ENCODE peak calls at places on chromosomes 12 and 14, in seven cellular contexts. One of them, this sample, is unnamed.

GRCh38 chr12:95591731-95592130 is 40.5 kb upstream of the USP44 start:
- DNase-seq in transverse colon: no peak
- DNase-seq in foreskin keratinocyte: no peak
- DNase-seq in fibroblast of lung: no peak
- DNase-seq in brain microvascular endothelial cell: peak; percentile 70
- DNase-seq in dorsolateral prefrontal cortex: no peak
- DNase-seq in heart left ventricle: no peak
- DNase-seq in this sample: no peak

GRCh38 chr12:20361416-20361815 is 6.9 kb upstream of the PDE3A start:
- DNase-seq in dorsolateral prefrontal cortex: no peak
- DNase-seq in fibroblast of lung: no peak
- DNase-seq in brain microvascular endothelial cell: no peak
- DNase-seq in heart left ventricle: no peak
- DNase-seq in transverse colon: no peak
- DNase-seq in foreskin keratinocyte: no peak
- DNase-seq in this sample: no peak

GRCh38 chr14:95045836-95046430 is 111.4 kb downstream of the DICER1 start:
- DNase-seq in fibroblast of lung: no peak
- DNase-seq in foreskin keratinocyte: no peak
- DNase-seq in transverse colon: no peak
- DNase-seq in heart left ventricle: no peak
- DNase-seq in dorsolateral prefrontal cortex: no peak
- DNase-seq in brain microvascular endothelial cell: no peak
- DNase-seq in this sample: no peak

GRCh38 chr14:74981833-74982232 is 20.9 kb upstream of the EIF2B2 start:
- DNase-seq in fibroblast of lung: no peak
- DNase-seq in heart left ventricle: no peak
- DNase-seq in brain microvascular endothelial cell: no peak
- DNase-seq in dorsolateral prefrontal cortex: no peak
- DNase-seq in foreskin keratinocyte: no peak
- DNase-seq in transverse colon: no peak
- DNase-seq in this sample: no peak

GRCh38 chr12:40055227-40055579 is 50.7 kb downstream of the SLC2A13 start:
- DNase-seq in dorsolateral prefrontal cortex: no peak
- DNase-seq in brain microvascular endothelial cell: peak; percentile 1
- DNase-seq in transverse colon: no peak
- DNase-seq in foreskin keratinocyte: no peak
- DNase-seq in heart left ventricle: no peak
- DNase-seq in fibroblast of lung: no peak
- DNase-seq in this sample: no peak

GRCh38 chr14:21049263-21049662 is 7.1 kb downstream of the RNASE7 start:
- DNase-seq in fibroblast of lung: peak; percentile 10
- DNase-seq in heart left ventricle: no peak
- DNase-seq in brain microvascular endothelial cell: peak; percentile 44
- DNase-seq in dorsolateral prefrontal cortex: no peak
- DNase-seq in transverse colon: no peak
- DNase-seq in foreskin keratinocyte: no peak
- DNase-seq in this sample: no peak

GRCh38 chr12:58764100-58764953 is 156.0 kb downstream of the LRIG3 start:
- DNase-seq in heart left ventricle: no peak
- DNase-seq in dorsolateral prefrontal cortex: no peak
- DNase-seq in foreskin keratinocyte: no peak
- DNase-seq in brain microvascular endothelial cell: no peak
- DNase-seq in transverse colon: no peak
- DNase-seq in fibroblast of lung: no peak
- DNase-seq in this sample: no peak

GRCh38 chr14:32625211-32625610 is 296.1 kb downstream of the AKAP6 start:
- DNase-seq in fibroblast of lung: no peak
- DNase-seq in dorsolateral prefrontal cortex: no peak
- DNase-seq in transverse colon: no peak
- DNase-seq in heart left ventricle: no peak
- DNase-seq in foreskin keratinocyte: no peak
- DNase-seq in brain microvascular endothelial cell: no peak
- DNase-seq in this sample: no peak

GRCh38 chr14:101955695-101956161 is 8.6 kb upstream of the DYNC1H1 start:
- DNase-seq in transverse colon: no peak
- DNase-seq in heart left ventricle: no peak
- DNase-seq in fibroblast of lung: no peak
- DNase-seq in foreskin keratinocyte: no peak
- DNase-seq in dorsolateral prefrontal cortex: no peak
- DNase-seq in brain microvascular endothelial cell: no peak
- DNase-seq in this sample: no peak

GRCh38 chr14:76599556-76599955 is 161.7 kb upstream of the VASH1 start:
- DNase-seq in fibroblast of lung: no peak
- DNase-seq in foreskin keratinocyte: no peak
- DNase-seq in transverse colon: no peak
- DNase-seq in heart left ventricle: no peak
- DNase-seq in brain microvascular endothelial cell: no peak
- DNase-seq in dorsolateral prefrontal cortex: no peak
- DNase-seq in this sample: no peak

GRCh38 chr14:51607677-51608076 is 44.0 kb upstream of the FRMD6 start:
- DNase-seq in transverse colon: no peak
- DNase-seq in foreskin keratinocyte: no peak
- DNase-seq in heart left ventricle: no peak
- DNase-seq in brain microvascular endothelial cell: peak; percentile 63
- DNase-seq in fibroblast of lung: peak; percentile 66
- DNase-seq in dorsolateral prefrontal cortex: no peak
- DNase-seq in this sample: no peak

GRCh38 chr14:95287176-95287754 is 32.4 kb downstream of the CLMN start:
- DNase-seq in transverse colon: no peak
- DNase-seq in heart left ventricle: no peak
- DNase-seq in fibroblast of lung: no peak
- DNase-seq in brain microvascular endothelial cell: no peak
- DNase-seq in dorsolateral prefrontal cortex: no peak
- DNase-seq in foreskin keratinocyte: peak; percentile 19
- DNase-seq in this sample: no peak

GRCh38 chr14:24921903-24922302 is 128.0 kb downstream of the STXBP6 start:
- DNase-seq in brain microvascular endothelial cell: peak; percentile 7
- DNase-seq in foreskin keratinocyte: no peak
- DNase-seq in transverse colon: no peak
- DNase-seq in heart left ventricle: no peak
- DNase-seq in fibroblast of lung: peak; percentile 31
- DNase-seq in dorsolateral prefrontal cortex: no peak
- DNase-seq in this sample: no peak

GRCh38 chr12:117344716-117345115 is 16.7 kb downstream of the NOS1 start:
- DNase-seq in dorsolateral prefrontal cortex: no peak
- DNase-seq in foreskin keratinocyte: peak; percentile 95
- DNase-seq in brain microvascular endothelial cell: no peak
- DNase-seq in fibroblast of lung: no peak
- DNase-seq in transverse colon: no peak
- DNase-seq in heart left ventricle: no peak
- DNase-seq in this sample: peak; percentile 73

GRCh38 chr14:90760591-90761316 is 55.5 kb downstream of the TTC7B start:
- DNase-seq in dorsolateral prefrontal cortex: no peak
- DNase-seq in brain microvascular endothelial cell: peak; percentile 12
- DNase-seq in transverse colon: no peak
- DNase-seq in foreskin keratinocyte: peak; percentile 2
- DNase-seq in fibroblast of lung: peak; percentile 50
- DNase-seq in heart left ventricle: no peak
- DNase-seq in this sample: no peak

GRCh38 chr12:50297996-50298395 is 14.7 kb upstream of the LIMA1 start:
- DNase-seq in fibroblast of lung: no peak
- DNase-seq in dorsolateral prefrontal cortex: no peak
- DNase-seq in brain microvascular endothelial cell: no peak
- DNase-seq in foreskin keratinocyte: no peak
- DNase-seq in heart left ventricle: no peak
- DNase-seq in transverse colon: no peak
- DNase-seq in this sample: no peak

GRCh38 chr14:81970307-81970706 is 436.7 kb upstream of the SEL1L start:
- DNase-seq in foreskin keratinocyte: no peak
- DNase-seq in dorsolateral prefrontal cortex: no peak
- DNase-seq in fibroblast of lung: no peak
- DNase-seq in brain microvascular endothelial cell: no peak
- DNase-seq in heart left ventricle: no peak
- DNase-seq in transverse colon: no peak
- DNase-seq in this sample: no peak

GRCh38 chr14:64238049-64238448 is 56.1 kb downstream of the ESR2 start:
- DNase-seq in brain microvascular endothelial cell: no peak
- DNase-seq in foreskin keratinocyte: no peak
- DNase-seq in dorsolateral prefrontal cortex: no peak
- DNase-seq in transverse colon: no peak
- DNase-seq in fibroblast of lung: no peak
- DNase-seq in heart left ventricle: no peak
- DNase-seq in this sample: no peak
- TF ChIP-seq CTCF in brain microvascular endothelial cell: no peak
- TF ChIP-seq CTCF in foreskin keratinocyte: no peak
- TF ChIP-seq CTCF in dorsolateral prefrontal cortex: no peak
- TF ChIP-seq CTCF in transverse colon: no peak
- TF ChIP-seq CTCF in fibroblast of lung: no peak
- TF ChIP-seq CTCF in heart left ventricle: no peak
- TF ChIP-seq CTCF in this sample: no peak

GRCh38 chr12:101648195-101648594 is 49.2 kb upstream of the CHPT1 start:
- DNase-seq in brain microvascular endothelial cell: no peak
- DNase-seq in dorsolateral prefrontal cortex: no peak
- DNase-seq in fibroblast of lung: no peak
- DNase-seq in heart left ventricle: no peak
- DNase-seq in transverse colon: no peak
- DNase-seq in foreskin keratinocyte: no peak
- DNase-seq in this sample: no peak

GRCh38 chr12:101647711-101648110 is 49.7 kb upstream of the CHPT1 start:
- DNase-seq in foreskin keratinocyte: no peak
- DNase-seq in fibroblast of lung: no peak
- DNase-seq in brain microvascular endothelial cell: no peak
- DNase-seq in transverse colon: no peak
- DNase-seq in heart left ventricle: no peak
- DNase-seq in dorsolateral prefrontal cortex: no peak
- DNase-seq in this sample: no peak

GRCh38 chr12:101637936-101638335 is 43.2 kb downstream of the MYBPC1 start:
- DNase-seq in dorsolateral prefrontal cortex: no peak
- DNase-seq in heart left ventricle: no peak
- DNase-seq in foreskin keratinocyte: no peak
- DNase-seq in fibroblast of lung: no peak
- DNase-seq in transverse colon: no peak
- DNase-seq in brain microvascular endothelial cell: no peak
- DNase-seq in this sample: no peak

DNA sequence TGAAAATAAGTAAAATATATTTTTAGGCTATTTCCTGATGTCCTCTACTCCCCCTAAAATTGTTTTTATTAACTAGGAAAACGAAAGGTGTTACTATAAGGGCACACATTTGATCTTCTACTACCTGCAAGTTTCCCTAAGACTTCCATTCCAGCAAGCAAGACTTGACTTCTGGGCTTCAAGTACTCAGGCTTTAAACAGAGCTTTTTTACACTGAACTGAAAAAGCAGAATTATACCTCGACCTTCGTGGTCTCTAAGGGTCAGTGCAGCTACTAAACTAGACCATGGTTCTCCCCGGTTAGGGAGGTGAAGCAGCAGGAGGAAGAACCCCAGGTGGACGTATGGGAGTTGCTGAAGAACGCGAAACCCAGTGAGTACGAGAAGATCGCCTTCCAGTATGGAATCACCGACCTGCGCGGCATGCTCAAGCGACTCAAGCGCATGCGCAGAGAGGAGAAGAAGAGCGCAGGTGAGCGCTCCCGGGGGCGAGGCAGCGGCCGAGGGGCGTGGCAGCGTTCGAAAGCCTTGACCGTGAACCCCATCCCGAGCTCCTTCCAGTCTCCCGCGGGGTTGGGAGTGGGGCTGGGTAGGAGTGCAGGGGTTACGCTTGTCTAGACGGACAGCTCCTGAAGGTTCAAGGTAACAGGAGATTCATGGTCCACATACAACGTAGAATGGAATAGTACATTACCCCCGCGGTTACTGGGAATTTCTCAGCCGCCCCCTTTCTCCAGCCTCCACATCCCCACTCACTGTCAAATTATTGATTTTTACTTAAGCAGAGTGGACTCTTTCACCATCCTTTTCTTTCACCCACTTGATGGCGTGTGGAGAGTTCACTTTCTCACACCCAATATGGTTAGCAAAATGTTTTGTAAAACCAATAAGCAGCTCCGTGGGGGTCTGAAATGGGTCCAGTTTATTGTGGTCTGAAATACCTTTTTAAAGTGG is 47.6 kb downstream of the MYBPC1 start:
- DNase-seq in dorsolateral prefrontal cortex: no peak
- DNase-seq in fibroblast of lung: no peak
- DNase-seq in foreskin keratinocyte: no peak
- DNase-seq in transverse colon: peak; percentile 18
- DNase-seq in brain microvascular endothelial cell: no peak
- DNase-seq in heart left ventricle: no peak
- DNase-seq in this sample: no peak
- H3K27ac ChIP-seq in dorsolateral prefrontal cortex: no peak overlapping the region
- H3K27ac ChIP-seq in fibroblast of lung: no peak overlapping the region
- H3K27ac ChIP-seq in foreskin keratinocyte: no peak overlapping the region
- H3K27ac ChIP-seq in transverse colon: no peak overlapping the region
- H3K27ac ChIP-seq in brain microvascular endothelial cell: no peak overlapping the region
- H3K27ac ChIP-seq in heart left ventricle: no peak overlapping the region
- H3K27ac ChIP-seq in this sample: no peak overlapping the region

GRCh38 chr14:29926701-29927595 is 699 bp downstream of the PRKD1 start:
- DNase-seq in fibroblast of lung: peak; percentile 45
- DNase-seq in foreskin keratinocyte: no peak
- DNase-seq in transverse colon: peak; percentile 45
- DNase-seq in brain microvascular endothelial cell: peak; percentile 3
- DNase-seq in heart left ventricle: peak; percentile 50
- DNase-seq in dorsolateral prefrontal cortex: peak; percentile 58
- DNase-seq in this sample: peak; percentile 38
- TF ChIP-seq CTCF in fibroblast of lung: no peak
- TF ChIP-seq CTCF in foreskin keratinocyte: peak; percentile 25
- TF ChIP-seq CTCF in transverse colon: no peak
- TF ChIP-seq CTCF in brain microvascular endothelial cell: no peak
- TF ChIP-seq CTCF in heart left ventricle: peak; percentile 42
- TF ChIP-seq CTCF in dorsolateral prefrontal cortex: peak; percentile 18
- TF ChIP-seq CTCF in this sample: peak; percentile 14

GRCh38 chr14:92516966-92517350 is 3.4 kb downstream of the RIN3 start:
- DNase-seq in brain microvascular endothelial cell: no peak
- DNase-seq in transverse colon: no peak
- DNase-seq in dorsolateral prefrontal cortex: peak; percentile 9
- DNase-seq in fibroblast of lung: no peak
- DNase-seq in foreskin keratinocyte: no peak
- DNase-seq in heart left ventricle: no peak
- DNase-seq in this sample: no peak
- H3K27ac ChIP-seq in brain microvascular endothelial cell: no peak overlapping the region
- H3K27ac ChIP-seq in transverse colon: no peak overlapping the region
- H3K27ac ChIP-seq in dorsolateral prefrontal cortex: no peak overlapping the region
- H3K27ac ChIP-seq in fibroblast of lung: no peak overlapping the region
- H3K27ac ChIP-seq in foreskin keratinocyte: no peak overlapping the region
- H3K27ac ChIP-seq in heart left ventricle: no peak overlapping the region
- H3K27ac ChIP-seq in this sample: no peak overlapping the region

GRCh38 chr14:66476964-66477363 is 9.2 kb upstream of the CCDC196 start:
- DNase-seq in dorsolateral prefrontal cortex: no peak
- DNase-seq in brain microvascular endothelial cell: peak; percentile 80
- DNase-seq in fibroblast of lung: peak; percentile 17
- DNase-seq in foreskin keratinocyte: no peak
- DNase-seq in heart left ventricle: no peak
- DNase-seq in transverse colon: no peak
- DNase-seq in this sample: peak; percentile 6
- TF ChIP-seq CTCF in dorsolateral prefrontal cortex: no peak
- TF ChIP-seq CTCF in brain microvascular endothelial cell: no peak
- TF ChIP-seq CTCF in fibroblast of lung: no peak
- TF ChIP-seq CTCF in foreskin keratinocyte: peak; percentile 5
- TF ChIP-seq CTCF in heart left ventricle: no peak
- TF ChIP-seq CTCF in transverse colon: no peak
- TF ChIP-seq CTCF in this sample: no peak

This sample was measured in RWPE1.